ENCODE peak calls at places on chromosomes 6 and 20, in nine cellular contexts. Q, S, M, Y, H, E, I, Z and R are unnamed samples. For H3K27me3, the result is how much of the 10 kb centered on the place peaks cover.

GRCh38 chr6:43488667-43489276 is 11.4 kb downstream of the TJAP1 start:
- DNase-seq in I (no peak), S (no peak), Y (no peak), Q (no peak), E (no peak), M (no peak), Z (no peak), H (no peak), R (no peak)

GRCh38 chr6:83853178-83853967 is at the start of gene RIPPLY2:
- DNase-seq in I (peak), Q (no peak), H (no peak), Y (no peak), M (no peak), S (no peak), Z (no peak), E (no peak), R (peak)

GRCh38 chr20:13025181-13025580 is 16.4 kb downstream of the SPTLC3 start:
- DNase-seq in M (no peak), H (no peak), Z (no peak), Y (no peak), S (no peak), E (no peak), I (no peak), Q (no peak), R (no peak)

GRCh38 chr6:62445521-62445920 is 159.5 kb upstream of the KHDRBS2 start:
- DNase-seq in H (no peak), I (no peak), M (no peak), Y (no peak), E (no peak), S (no peak), Q (no peak), Z (no peak), R (peak)

GRCh38 chr6:124963416-124964083 is 1.3 kb downstream of the RNF217 start:
- DNase-seq in E (no peak), S (no peak), Y (no peak), I (no peak), M (no peak), H (no peak), Z (no peak), Q (no peak), R (no peak)

GRCh38 chr6:37170273-37171140 is 555 bp downstream of the PIM1 start:
- DNase-seq in E (peak), M (peak), I (peak), H (peak), Y (no peak), S (peak), Z (peak), Q (no peak), R (peak)

GRCh38 chr6:69729870-69730449 is 66.8 kb downstream of the LMBRD1 start:
- DNase-seq in Q (no peak), M (no peak), Z (no peak), H (no peak), I (no peak), S (no peak), Y (no peak), E (no peak), R (no peak)

GRCh38 chr6:17640477-17640917 is 40.4 kb downstream of the FAM8A1 start:
- DNase-seq in I (no peak), H (no peak), Q (no peak), M (no peak), S (no peak), Y (no peak), E (no peak), Z (no peak), R (no peak)

GRCh38 chr6:19311786-19312185 is 525.4 kb upstream of the ID4 start:
- DNase-seq in Y (no peak), M (no peak), I (peak), E (no peak), Z (no peak), S (no peak), H (no peak), Q (no peak), R (no peak)

GRCh38 chr6:28443112-28443773 is at the start of gene ZSCAN23:
- DNase-seq in I (peak), E (peak), Y (peak), H (no peak), Z (peak), S (peak), M (peak), Q (peak), R (peak)

GRCh38 chr20:43590036-43590391 is 723 bp upstream of the IFT52 start:
- DNase-seq in Q (no peak), M (no peak), E (no peak), Z (peak), I (peak), S (peak), Y (no peak), H (no peak), R (peak)

GRCh38 chr6:18601515-18602035 is 214.4 kb downstream of the RNF144B start:
- DNase-seq in Y (no peak), Z (no peak), I (no peak), S (no peak), E (no peak), M (no peak), H (no peak), Q (no peak), R (no peak)

GRCh38 chr20:15925376-15925775 is 647.9 kb downstream of the KIF16B start:
- DNase-seq in Y (no peak), Z (no peak), H (no peak), S (no peak), Q (no peak), E (no peak), I (no peak), M (no peak), R (no peak)

GRCh38 chr6:40326689-40327404 is 260.3 kb downstream of the LRFN2 start:
- DNase-seq in I (no peak), M (no peak), S (no peak), Q (no peak), Y (no peak), E (no peak), Z (no peak), H (no peak), R (no peak)

GRCh38 chr6:45741437-45742166 is 274.1 kb downstream of the CLIC5 start:
- DNase-seq in E (no peak), M (peak), Z (no peak), Y (peak), H (no peak), Q (no peak), I (no peak), S (no peak), R (no peak)

GRCh38 chr6:45328523-45328922 is 393 bp downstream of the RUNX2 start:
- DNase-seq in E (no peak), I (no peak), H (no peak), S (no peak), Q (no peak), Y (no peak), M (no peak), Z (no peak), R (no peak)

GRCh38 chr6:118606268-118606667 is 45.1 kb downstream of the CEP85L start:
- DNase-seq in M (no peak), Q (no peak), E (no peak), Z (no peak), I (no peak), Y (no peak), H (no peak), S (no peak), R (no peak)

GRCh38 chr6:5506575-5506974 is 245.3 kb downstream of the FARS2 start:
- DNase-seq in H (no peak), S (no peak), E (no peak), M (no peak), I (no peak), Q (no peak), Y (no peak), Z (no peak), R (no peak)

GRCh38 chr20:10571313-10571815 is 102.4 kb downstream of the JAG1 start:
- DNase-seq in Z (no peak), Y (no peak), I (no peak), H (no peak), E (no peak), S (no peak), M (no peak), Q (no peak), R (no peak)

GRCh38 chr6:113558966-113559365 is 298.2 kb upstream of the MARCKS start:
- DNase-seq in Z (no peak), Q (no peak), M (no peak), I (no peak), S (no peak), Y (peak), E (peak), H (no peak), R (no peak)

GRCh38 chr20:62643521-62644043 is 1.3 kb downstream of the SLCO4A1 start:
- DNase-seq in E (no peak), I (no peak), M (no peak), S (no peak), Z (no peak), Q (no peak), H (no peak), Y (no peak), R (peak)

GRCh38 chr6:47034919-47035318 is 7.2 kb downstream of the ADGRF1 start:
- DNase-seq in Q (no peak), Z (peak), H (no peak), I (peak), S (no peak), E (peak), Y (peak), M (no peak), R (no peak)

GRCh38 chr6:41560440-41561192 is 14.4 kb downstream of the FOXP4 start:
- DNase-seq in Q (peak), S (peak), M (peak), H (peak), Z (peak), E (no peak), I (peak), Y (no peak), R (no peak)

GRCh38 chr20:8798505-8798904 is 270.4 kb upstream of the PLCB4 start:
- DNase-seq in H (no peak), Q (no peak), Z (peak), E (no peak), S (no peak), M (peak), I (no peak), Y (no peak), R (no peak)

GRCh38 chr6:17226766-17227338 is 54.3 kb upstream of the RBM24 start:
- DNase-seq in E (no peak), Z (no peak), S (no peak), H (no peak), Q (no peak), M (no peak), I (no peak), Y (no peak), R (no peak)

GRCh38 chr20:8242827-8243764 is 111.0 kb downstream of the PLCB1 start:
- DNase-seq in H (no peak), S (no peak), Z (peak), M (no peak), Q (no peak), Y (peak), E (no peak), I (no peak), R (no peak)

GRCh38 chr6:63347599-63347998 is 27.8 kb upstream of the LGSN start:
- DNase-seq in Y (peak), S (no peak), E (peak), Z (no peak), Q (no peak), M (no peak), H (no peak), I (no peak), R (no peak)

GRCh38 chr6:21538186-21538798 is 55.3 kb upstream of the SOX4 start:
- DNase-seq in M (no peak), E (peak), I (no peak), Q (no peak), H (no peak), Z (no peak), S (no peak), Y (no peak), R (no peak)

GRCh38 chr6:446418-447366 is 55.1 kb downstream of the IRF4 start:
- DNase-seq in Y (no peak), I (no peak), S (peak), H (no peak), M (peak), Q (no peak), Z (no peak), E (no peak), R (no peak)

GRCh38 chr6:449057-449430 is 57.5 kb downstream of the IRF4 start:
- DNase-seq in Y (no peak), Q (no peak), I (no peak), S (no peak), Z (no peak), M (no peak), E (no peak), H (no peak), R (no peak)

GRCh38 chr6:445571-446417 is 54.2 kb downstream of the IRF4 start:
- DNase-seq in Y (no peak), E (no peak), Q (no peak), Z (no peak), I (no peak), H (no peak), M (no peak), S (no peak), R (no peak)

GRCh38 chr6:448296-449056 is 56.9 kb downstream of the IRF4 start:
- DNase-seq in E (no peak), M (no peak), H (no peak), S (no peak), Y (no peak), I (no peak), Q (no peak), Z (no peak), R (no peak)

GRCh38 chr6:447381-448165 is 56.0 kb downstream of the IRF4 start:
- DNase-seq in Q (no peak), E (no peak), Y (no peak), H (no peak), Z (no peak), I (no peak), S (no peak), M (no peak), R (no peak)
- H3K4me3 ChIP-seq in Q (peak), E (no peak), Y (no peak), H (no peak), Z (no peak), I (no peak), S (no peak), M (no peak), R (no peak)

DNA sequence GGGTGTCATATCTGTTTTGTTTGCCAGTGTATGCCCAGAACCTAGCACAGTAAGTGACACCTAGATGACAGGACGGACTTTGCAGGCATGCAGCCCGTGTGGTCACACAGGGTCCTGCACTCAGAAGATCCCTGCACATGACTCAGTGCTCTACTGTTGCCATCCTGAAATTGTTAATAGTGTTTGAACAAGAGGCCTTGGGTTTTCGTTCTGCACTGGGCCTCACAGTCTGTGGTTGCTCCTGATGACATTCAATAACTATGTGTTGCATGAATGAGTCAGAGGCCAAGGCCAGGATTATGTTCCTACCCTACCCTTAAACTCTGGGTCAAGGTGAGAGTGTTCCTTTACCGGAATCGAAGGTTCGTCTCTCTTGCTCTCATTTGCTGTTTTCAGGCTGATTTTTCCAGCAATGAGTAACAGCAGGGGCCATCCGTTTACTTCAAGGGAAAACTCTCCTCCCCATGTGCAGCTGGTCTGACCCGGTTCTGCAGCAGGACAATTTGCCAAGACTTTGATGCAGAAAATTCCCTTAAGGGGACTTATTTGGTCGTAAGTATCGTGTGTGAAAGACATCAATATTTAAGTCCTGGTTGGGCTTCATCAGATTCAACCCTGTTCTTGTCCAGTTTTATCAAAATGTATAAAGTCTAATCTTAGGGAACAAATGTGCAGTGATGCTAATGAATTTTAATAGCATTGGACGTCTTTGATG is 13.0 kb upstream of the PFDN4 start:
- DNase-seq in S (no peak), I (no peak), Y (no peak), E (peak), Z (no peak), M (no peak), Q (no peak), H (no peak), R (no peak)
- TF ChIP-seq CTCF in S (no peak), I (no peak), Y (peak), E (peak), Z (no peak), M (no peak), Q (no peak), H (peak), R (no peak)

DNA sequence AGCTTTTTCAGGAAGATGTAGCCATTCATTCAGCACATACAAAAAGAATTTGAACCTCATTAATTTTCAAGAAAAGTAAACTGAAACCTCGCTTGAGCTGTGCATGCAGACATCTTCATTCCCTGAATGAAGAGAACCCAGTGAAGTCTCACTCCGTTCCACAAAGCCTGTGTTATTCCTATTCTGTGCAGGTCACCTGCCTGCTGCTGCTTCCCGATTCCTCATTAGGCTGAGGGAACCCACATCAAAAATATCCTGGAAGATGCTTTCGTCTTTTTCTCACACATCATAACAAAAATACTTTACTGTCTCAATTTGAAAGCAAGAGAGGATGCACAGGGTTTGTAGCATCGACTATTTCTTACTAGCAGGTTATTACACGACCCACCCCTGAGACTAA is 40.1 kb downstream of the TRMT6 start:
- DNase-seq in S (no peak), H (no peak), I (no peak), Z (no peak), M (no peak), Q (no peak), Y (no peak), E (no peak), R (no peak)
- H3K27me3 ChIP-seq in S (under half), H (under half), I (under half), Z (half or more), M (under half), Q (half or more), Y (under half), E (under half), R (under half)

DNA sequence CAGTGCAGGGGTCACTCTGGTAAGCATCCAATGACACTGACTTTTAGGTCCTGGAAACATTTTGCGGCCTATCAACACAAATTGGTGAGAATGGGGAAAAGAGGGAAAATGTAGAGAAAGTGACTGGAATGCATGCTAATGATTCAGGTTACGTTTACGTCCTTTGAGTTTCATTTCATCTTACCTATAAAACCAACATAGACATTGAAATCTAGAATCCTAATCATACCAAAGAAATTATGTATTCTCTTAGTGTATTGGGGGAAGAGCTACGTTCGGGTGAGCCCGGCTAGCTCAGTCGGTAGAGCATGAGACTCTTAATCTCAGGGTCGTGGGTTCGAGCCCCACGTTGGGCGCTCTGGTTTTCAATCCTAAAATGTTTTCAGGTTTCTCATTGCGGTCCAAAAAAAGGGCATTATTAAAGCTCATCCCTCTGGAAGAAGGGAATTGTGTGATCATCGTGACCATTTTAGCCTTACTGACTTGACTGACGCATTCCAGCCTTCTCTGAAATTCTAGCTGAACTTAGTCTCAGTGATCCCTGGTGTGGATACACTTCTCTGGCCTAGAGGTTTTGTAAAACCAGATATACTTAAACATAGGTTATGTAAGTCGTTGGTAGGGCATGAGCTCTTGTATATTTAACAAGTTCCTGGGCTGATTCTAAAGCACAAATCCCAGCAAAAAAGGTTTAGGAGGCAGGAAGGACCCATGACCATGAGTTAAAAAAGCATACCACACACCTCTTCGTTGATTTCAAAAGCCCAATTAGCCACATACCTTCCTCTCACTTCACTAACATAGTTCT is 18.3 kb downstream of the HMGN4 start:
- DNase-seq in I (peak), M (no peak), E (peak), Z (no peak), H (peak), Y (no peak), Q (no peak), S (no peak), R (no peak)
- H3K4me3 ChIP-seq in I (peak), M (no peak), E (peak), Z (no peak), H (peak), Y (no peak), Q (no peak), S (no peak), R (peak)